ENCODE peak calls at places on chromosomes 13 and 19, in five cellular contexts. A, Z, Y, N and C are unnamed samples.

GRCh38 chr19:17121736-17122293 is 46.2 kb downstream of the MYO9B start:
- DNase-seq in Z (no peak), A (no peak), Y (no peak), N (peak), C (no peak)

GRCh38 chr19:53980553-53981407 is 10.7 kb upstream of the CACNG6 start:
- DNase-seq in A (peak), N (no peak), Z (peak), Y (peak), C (no peak)

GRCh38 chr19:30419581-30420180 is 47.5 kb downstream of the ZNF536 start:
- DNase-seq in Y (peak), A (no peak), N (no peak), Z (peak), C (no peak)

GRCh38 chr19:49691243-49692101 is 556 bp downstream of the CPT1C start:
- DNase-seq in N (peak), Z (peak), Y (no peak), A (peak), C (no peak)

GRCh38 chr19:19550454-19550842 is 12.4 kb downstream of the CILP2 start:
- DNase-seq in Y (no peak), Z (peak), N (no peak), A (peak), C (no peak)

GRCh38 chr19:5711713-5712161 is 8.2 kb downstream of the LONP1 start:
- DNase-seq in A (no peak), N (no peak), Y (no peak), Z (no peak), C (no peak)

GRCh38 chr13:98195054-98195791 is 18.2 kb upstream of the RNF113B start:
- DNase-seq in Y (no peak), Z (no peak), A (no peak), N (no peak), C (no peak)

GRCh38 chr13:33838567-33839131 is 20.7 kb downstream of the RFC3 start:
- DNase-seq in Z (no peak), Y (no peak), A (peak), N (no peak), C (no peak)

GRCh38 chr19:55666343-55667005 is 8.6 kb upstream of the EPN1 start:
- DNase-seq in Z (no peak), N (no peak), Y (no peak), A (no peak), C (no peak)

GRCh38 chr19:49513746-49514118 is 1.3 kb downstream of the FCGRT start:
- DNase-seq in N (no peak), A (no peak), Z (no peak), Y (no peak), C (no peak)

GRCh38 chr13:39462456-39462855 is 140.5 kb downstream of the LHFPL6 start:
- DNase-seq in Z (peak), A (peak), N (no peak), Y (peak), C (no peak)

GRCh38 chr19:2034729-2035589 is 16.1 kb downstream of the MKNK2 start:
- DNase-seq in A (peak), Y (peak), N (peak), Z (no peak), C (no peak)

GRCh38 chr13:46359731-46360130 is 27.3 kb downstream of the RUBCNL start:
- DNase-seq in N (no peak), Z (no peak), A (peak), Y (no peak), C (no peak)

GRCh38 chr13:26872444-26873173 is 112.0 kb upstream of the GPR12 start:
- DNase-seq in Z (peak), A (peak), N (peak), Y (peak), C (no peak)

GRCh38 chr13:68588623-68589022 is 1358.5 kb upstream of the PCDH9 start:
- DNase-seq in A (no peak), Y (no peak), N (no peak), Z (no peak), C (no peak)

GRCh38 chr13:29136341-29136740 is 316.2 kb downstream of the MTUS2 start:
- DNase-seq in Z (no peak), Y (no peak), N (no peak), A (no peak), C (no peak)

GRCh38 chr13:109336730-109337129 is 449.7 kb downstream of the IRS2 start:
- DNase-seq in A (peak), Z (peak), N (no peak), Y (no peak), C (no peak)

GRCh38 chr13:27854606-27855005 is 62.3 kb downstream of the GSX1 start:
- DNase-seq in N (no peak), Z (no peak), Y (no peak), A (no peak), C (no peak)

GRCh38 chr19:35268546-35269424 is at the start of gene USF2:
- DNase-seq in Y (peak), A (peak), N (peak), Z (peak), C (peak)

GRCh38 chr19:12881172-12881808 is at the start of gene DNASE2:
- DNase-seq in Z (peak), Y (peak), A (peak), N (peak), C (peak)

GRCh38 chr19:917323-918151 is at the start of gene KISS1R:
- DNase-seq in Y (peak), N (peak), A (peak), Z (peak), C (no peak)

GRCh38 chr13:64074989-64075474 is 2659.4 kb upstream of the PCDH20 start:
- DNase-seq in A (no peak), Z (no peak), Y (peak), N (no peak), C (no peak)

GRCh38 chr13:113785051-113786010 is 26.3 kb downstream of the TMEM255B start:
- DNase-seq in N (peak), Y (peak), Z (no peak), A (peak), C (peak)

GRCh38 chr19:39520541-39521204 is 5.7 kb downstream of the SELENOV start:
- DNase-seq in Z (no peak), N (no peak), Y (no peak), A (no peak), C (no peak)

GRCh38 chr13:70347947-70348620 is 239.8 kb upstream of the KLHL1 start:
- DNase-seq in A (no peak), Y (no peak), N (no peak), Z (no peak), C (no peak)

GRCh38 chr13:23081246-23081645 is 99.5 kb upstream of the SGCG start:
- DNase-seq in A (no peak), Z (no peak), N (no peak), Y (no peak), C (no peak)

GRCh38 chr19:5536337-5536894 is 31.3 kb downstream of the TINCR start:
- DNase-seq in A (peak), N (no peak), Z (peak), Y (peak), C (no peak)

GRCh38 chr13:113608967-113609533 is 24.5 kb downstream of the TFDP1 start:
- DNase-seq in Y (no peak), A (no peak), N (no peak), Z (no peak), C (no peak)